ENCODE peak calls at places on chromosomes 7 and 10, in ten cellular contexts. One of them, this sample, is unnamed.

GRCh38 chr10:32055478-32056135 is 618 bp downstream of the KIF5B start:
- DNase-seq in foreskin fibroblast: peak; percentile 29
- DNase-seq in GM23338: peak; percentile 79
- DNase-seq in HCT116: no peak
- DNase-seq in GM12865: peak; percentile 70
- DNase-seq in lower leg skin: peak; percentile 51
- DNase-seq in fibroblast of mammary gland: peak; percentile 49
- DNase-seq in esophagus squamous epithelium: peak; percentile 21
- DNase-seq in cardiac fibroblast: peak; percentile 72
- DNase-seq in adrenal gland: peak; percentile 75
- DNase-seq in this sample: peak; percentile 51

GRCh38 chr10:5297466-5297865 is 67.3 kb upstream of the UCN3 start:
- DNase-seq in fibroblast of mammary gland: peak; percentile 41
- DNase-seq in GM23338: no peak
- DNase-seq in lower leg skin: peak; percentile 77
- DNase-seq in GM12865: peak; percentile 47
- DNase-seq in cardiac fibroblast: peak; percentile 80
- DNase-seq in HCT116: no peak
- DNase-seq in esophagus squamous epithelium: no peak
- DNase-seq in foreskin fibroblast: peak; percentile 58
- DNase-seq in adrenal gland: no peak
- DNase-seq in this sample: peak; percentile 84

GRCh38 chr7:47277321-47277781 is 304.6 kb downstream of the TNS3 start:
- DNase-seq in GM12865: no peak
- DNase-seq in HCT116: no peak
- DNase-seq in fibroblast of mammary gland: no peak
- DNase-seq in adrenal gland: no peak
- DNase-seq in cardiac fibroblast: no peak
- DNase-seq in foreskin fibroblast: no peak
- DNase-seq in GM23338: no peak
- DNase-seq in lower leg skin: no peak
- DNase-seq in esophagus squamous epithelium: no peak
- DNase-seq in this sample: no peak

GRCh38 chr10:96614515-96614914 is 27.7 kb upstream of the TM9SF3 start:
- DNase-seq in cardiac fibroblast: peak; percentile 12
- DNase-seq in foreskin fibroblast: peak; percentile 88
- DNase-seq in HCT116: peak; percentile 23
- DNase-seq in esophagus squamous epithelium: no peak
- DNase-seq in lower leg skin: no peak
- DNase-seq in GM23338: no peak
- DNase-seq in GM12865: no peak
- DNase-seq in fibroblast of mammary gland: peak; percentile 93
- DNase-seq in adrenal gland: no peak
- DNase-seq in this sample: peak; percentile 96

GRCh38 chr7:85927226-85927625 is 716.5 kb upstream of the GRM3 start:
- DNase-seq in adrenal gland: no peak
- DNase-seq in GM23338: peak; percentile 1
- DNase-seq in esophagus squamous epithelium: no peak
- DNase-seq in HCT116: no peak
- DNase-seq in foreskin fibroblast: no peak
- DNase-seq in fibroblast of mammary gland: no peak
- DNase-seq in GM12865: no peak
- DNase-seq in cardiac fibroblast: no peak
- DNase-seq in lower leg skin: no peak
- DNase-seq in this sample: no peak

GRCh38 chr10:104937528-104937927 is 296.4 kb downstream of the SORCS3 start:
- DNase-seq in HCT116: peak; percentile 93
- DNase-seq in fibroblast of mammary gland: peak; percentile 74
- DNase-seq in cardiac fibroblast: peak; percentile 2
- DNase-seq in GM23338: no peak
- DNase-seq in lower leg skin: no peak
- DNase-seq in esophagus squamous epithelium: no peak
- DNase-seq in foreskin fibroblast: peak; percentile 92
- DNase-seq in GM12865: no peak
- DNase-seq in adrenal gland: peak; percentile 75
- DNase-seq in this sample: peak; percentile 95

GRCh38 chr7:44643206-44643605 is 36.8 kb downstream of the OGDH start:
- DNase-seq in esophagus squamous epithelium: no peak
- DNase-seq in foreskin fibroblast: no peak
- DNase-seq in lower leg skin: no peak
- DNase-seq in fibroblast of mammary gland: no peak
- DNase-seq in GM23338: no peak
- DNase-seq in GM12865: no peak
- DNase-seq in adrenal gland: no peak
- DNase-seq in cardiac fibroblast: no peak
- DNase-seq in HCT116: no peak
- DNase-seq in this sample: no peak

GRCh38 chr10:29245476-29245875 is 43.4 kb upstream of the LYZL1 start:
- DNase-seq in lower leg skin: no peak
- DNase-seq in GM23338: no peak
- DNase-seq in cardiac fibroblast: no peak
- DNase-seq in foreskin fibroblast: no peak
- DNase-seq in esophagus squamous epithelium: no peak
- DNase-seq in fibroblast of mammary gland: no peak
- DNase-seq in adrenal gland: no peak
- DNase-seq in HCT116: no peak
- DNase-seq in GM12865: no peak
- DNase-seq in this sample: no peak

GRCh38 chr7:73901823-73902597 is 41.1 kb downstream of the TMEM270 start:
- DNase-seq in esophagus squamous epithelium: no peak
- DNase-seq in GM12865: no peak
- DNase-seq in HCT116: no peak
- DNase-seq in adrenal gland: no peak
- DNase-seq in cardiac fibroblast: no peak
- DNase-seq in GM23338: peak; percentile 85
- DNase-seq in fibroblast of mammary gland: no peak
- DNase-seq in lower leg skin: no peak
- DNase-seq in foreskin fibroblast: no peak
- DNase-seq in this sample: no peak

GRCh38 chr7:157272351-157273207 is 64.2 kb upstream of the DNAJB6 start:
- DNase-seq in GM12865: no peak
- DNase-seq in GM23338: no peak
- DNase-seq in fibroblast of mammary gland: no peak
- DNase-seq in foreskin fibroblast: no peak
- DNase-seq in adrenal gland: no peak
- DNase-seq in cardiac fibroblast: no peak
- DNase-seq in lower leg skin: no peak
- DNase-seq in HCT116: no peak
- DNase-seq in esophagus squamous epithelium: no peak
- DNase-seq in this sample: no peak

GRCh38 chr7:11355571-11355970 is 381.9 kb downstream of the PHF14 start:
- DNase-seq in HCT116: no peak
- DNase-seq in cardiac fibroblast: no peak
- DNase-seq in fibroblast of mammary gland: no peak
- DNase-seq in adrenal gland: no peak
- DNase-seq in esophagus squamous epithelium: no peak
- DNase-seq in GM12865: no peak
- DNase-seq in foreskin fibroblast: no peak
- DNase-seq in GM23338: no peak
- DNase-seq in lower leg skin: no peak
- DNase-seq in this sample: no peak

GRCh38 chr10:102801496-102801895 is 35.7 kb downstream of the CYP17A1 start:
- DNase-seq in cardiac fibroblast: peak; percentile 58
- DNase-seq in fibroblast of mammary gland: peak; percentile 16
- DNase-seq in HCT116: no peak
- DNase-seq in GM23338: peak; percentile 54
- DNase-seq in adrenal gland: no peak
- DNase-seq in lower leg skin: no peak
- DNase-seq in GM12865: no peak
- DNase-seq in foreskin fibroblast: peak; percentile 21
- DNase-seq in esophagus squamous epithelium: no peak
- DNase-seq in this sample: no peak

GRCh38 chr10:6782378-6782777 is 202.3 kb upstream of the PRKCQ start:
- DNase-seq in foreskin fibroblast: no peak
- DNase-seq in HCT116: no peak
- DNase-seq in GM23338: no peak
- DNase-seq in GM12865: no peak
- DNase-seq in esophagus squamous epithelium: no peak
- DNase-seq in fibroblast of mammary gland: no peak
- DNase-seq in lower leg skin: no peak
- DNase-seq in adrenal gland: no peak
- DNase-seq in cardiac fibroblast: no peak
- DNase-seq in this sample: no peak

GRCh38 chr10:6781133-6781770 is 201.2 kb upstream of the PRKCQ start:
- DNase-seq in adrenal gland: no peak
- DNase-seq in foreskin fibroblast: no peak
- DNase-seq in fibroblast of mammary gland: no peak
- DNase-seq in GM12865: peak; percentile 33
- DNase-seq in cardiac fibroblast: no peak
- DNase-seq in GM23338: no peak
- DNase-seq in esophagus squamous epithelium: no peak
- DNase-seq in HCT116: no peak
- DNase-seq in lower leg skin: no peak
- DNase-seq in this sample: no peak

GRCh38 chr10:6788191-6788590 is 208.1 kb upstream of the PRKCQ start:
- DNase-seq in fibroblast of mammary gland: no peak
- DNase-seq in GM23338: no peak
- DNase-seq in cardiac fibroblast: no peak
- DNase-seq in GM12865: no peak
- DNase-seq in adrenal gland: no peak
- DNase-seq in esophagus squamous epithelium: no peak
- DNase-seq in foreskin fibroblast: no peak
- DNase-seq in lower leg skin: no peak
- DNase-seq in HCT116: no peak
- DNase-seq in this sample: no peak

GRCh38 chr10:6787684-6788083 is 207.6 kb upstream of the PRKCQ start:
- DNase-seq in adrenal gland: no peak
- DNase-seq in GM12865: no peak
- DNase-seq in GM23338: no peak
- DNase-seq in fibroblast of mammary gland: no peak
- DNase-seq in lower leg skin: no peak
- DNase-seq in HCT116: no peak
- DNase-seq in cardiac fibroblast: no peak
- DNase-seq in esophagus squamous epithelium: no peak
- DNase-seq in foreskin fibroblast: no peak
- DNase-seq in this sample: no peak

GRCh38 chr10:6786579-6787031 is 206.5 kb upstream of the PRKCQ start:
- DNase-seq in foreskin fibroblast: peak; percentile 63
- DNase-seq in adrenal gland: peak; percentile 17
- DNase-seq in HCT116: no peak
- DNase-seq in lower leg skin: no peak
- DNase-seq in esophagus squamous epithelium: no peak
- DNase-seq in fibroblast of mammary gland: peak; percentile 71
- DNase-seq in GM23338: no peak
- DNase-seq in cardiac fibroblast: peak; percentile 73
- DNase-seq in GM12865: no peak
- DNase-seq in this sample: no peak
- TF ChIP-seq CTCF in foreskin fibroblast: peak; percentile 52
- TF ChIP-seq CTCF in adrenal gland: no peak
- TF ChIP-seq CTCF in HCT116: peak; percentile 35
- TF ChIP-seq CTCF in lower leg skin: no peak
- TF ChIP-seq CTCF in esophagus squamous epithelium: no peak
- TF ChIP-seq CTCF in fibroblast of mammary gland: peak; percentile 68
- TF ChIP-seq CTCF in GM23338: peak; percentile 20
- TF ChIP-seq CTCF in cardiac fibroblast: peak; percentile 26
- TF ChIP-seq CTCF in GM12865: no peak
- TF ChIP-seq CTCF in this sample: no peak

DNA sequence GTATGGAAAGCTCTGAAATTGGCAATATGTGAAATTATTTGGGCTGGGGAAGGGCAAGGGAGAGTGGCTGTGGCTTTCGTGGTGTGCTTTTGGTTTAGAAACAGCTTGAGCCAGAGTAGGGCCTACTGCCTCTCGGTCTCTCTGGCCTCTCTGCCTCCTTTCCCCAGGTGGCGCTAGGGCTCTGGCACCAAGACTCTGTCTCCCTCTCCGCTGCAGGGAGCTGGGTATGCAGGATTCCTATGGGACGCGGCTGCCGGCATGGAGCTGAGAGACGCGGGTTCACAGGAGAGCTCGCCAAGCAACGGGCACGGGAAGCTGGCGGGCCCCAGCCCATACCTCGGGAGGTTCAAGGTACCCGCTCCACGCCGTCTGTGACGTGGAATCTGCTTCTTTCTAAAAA is 105.2 kb upstream of the ANLN start:
- DNase-seq in GM23338: peak; percentile 63
- DNase-seq in fibroblast of mammary gland: no peak
- DNase-seq in lower leg skin: no peak
- DNase-seq in GM12865: no peak
- DNase-seq in HCT116: no peak
- DNase-seq in esophagus squamous epithelium: no peak
- DNase-seq in cardiac fibroblast: no peak
- DNase-seq in adrenal gland: no peak
- DNase-seq in foreskin fibroblast: no peak
- DNase-seq in this sample: no peak
- TF ChIP-seq CTCF in GM23338: peak; percentile 28
- TF ChIP-seq CTCF in fibroblast of mammary gland: no peak
- TF ChIP-seq CTCF in lower leg skin: no peak
- TF ChIP-seq CTCF in GM12865: no peak
- TF ChIP-seq CTCF in HCT116: peak; percentile 14
- TF ChIP-seq CTCF in esophagus squamous epithelium: no peak
- TF ChIP-seq CTCF in cardiac fibroblast: no peak
- TF ChIP-seq CTCF in adrenal gland: no peak
- TF ChIP-seq CTCF in foreskin fibroblast: no peak
- TF ChIP-seq CTCF in this sample: no peak

DNA sequence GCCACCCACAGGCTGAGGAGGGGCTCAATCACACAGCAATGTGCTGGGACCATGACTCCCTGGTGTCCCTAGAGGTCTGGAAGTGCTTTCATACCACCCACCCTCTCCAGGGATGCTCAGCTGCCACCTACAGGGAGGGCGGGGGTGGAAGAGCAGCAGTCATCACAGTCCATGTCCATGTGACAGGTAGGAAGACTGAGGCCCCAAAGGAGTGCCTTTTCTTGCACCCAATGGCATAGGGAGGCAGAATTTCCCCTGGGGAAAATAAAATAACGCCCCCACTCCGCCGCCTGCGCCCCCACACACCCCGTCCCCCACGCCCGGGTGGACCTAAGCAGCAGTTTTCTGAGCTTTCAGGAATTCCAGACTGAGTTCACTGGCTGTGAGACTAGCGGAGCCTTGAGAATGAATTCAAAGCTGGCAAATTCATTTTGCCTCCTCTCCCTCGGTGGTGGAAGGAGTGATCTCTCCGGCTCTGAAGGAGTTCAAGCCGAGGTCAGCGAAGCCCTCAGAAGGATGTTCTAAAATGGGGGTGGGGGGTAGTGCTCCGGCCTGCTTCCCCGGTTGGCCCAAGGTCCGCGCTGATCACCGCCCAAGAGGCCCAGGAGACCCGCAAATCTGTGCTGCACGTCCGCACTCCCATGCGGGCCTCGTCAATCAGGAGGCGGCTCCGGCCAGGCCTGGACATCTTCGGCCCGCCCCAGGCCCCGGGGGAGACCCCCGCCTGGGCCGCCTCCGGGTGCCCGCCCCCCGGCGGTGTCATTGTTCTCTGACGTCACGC is 2.1 kb upstream of the ZMIZ1 start:
- DNase-seq in fibroblast of mammary gland: peak; percentile 60
- DNase-seq in lower leg skin: no peak
- DNase-seq in adrenal gland: no peak
- DNase-seq in cardiac fibroblast: peak; percentile 34
- DNase-seq in foreskin fibroblast: no peak
- DNase-seq in esophagus squamous epithelium: no peak
- DNase-seq in GM23338: peak; percentile 53
- DNase-seq in GM12865: no peak
- DNase-seq in HCT116: no peak
- DNase-seq in this sample: peak; percentile 34
- TF ChIP-seq CTCF in fibroblast of mammary gland: peak; percentile 56
- TF ChIP-seq CTCF in lower leg skin: no peak
- TF ChIP-seq CTCF in adrenal gland: no peak
- TF ChIP-seq CTCF in cardiac fibroblast: no peak
- TF ChIP-seq CTCF in foreskin fibroblast: peak; percentile 18
- TF ChIP-seq CTCF in esophagus squamous epithelium: no peak
- TF ChIP-seq CTCF in GM23338: peak; percentile 23
- TF ChIP-seq CTCF in GM12865: no peak
- TF ChIP-seq CTCF in HCT116: peak; percentile 44
- TF ChIP-seq CTCF in this sample: no peak

GRCh38 chr10:73892314-73893080 is 18.1 kb upstream of the CAMK2G start:
- DNase-seq in fibroblast of mammary gland: peak; percentile 60
- DNase-seq in lower leg skin: no peak
- DNase-seq in esophagus squamous epithelium: no peak
- DNase-seq in cardiac fibroblast: peak; percentile 76
- DNase-seq in GM23338: no peak
- DNase-seq in foreskin fibroblast: peak; percentile 72
- DNase-seq in adrenal gland: no peak
- DNase-seq in GM12865: no peak
- DNase-seq in HCT116: no peak
- DNase-seq in this sample: no peak
- TF ChIP-seq CTCF in fibroblast of mammary gland: no peak
- TF ChIP-seq CTCF in lower leg skin: no peak
- TF ChIP-seq CTCF in esophagus squamous epithelium: no peak
- TF ChIP-seq CTCF in cardiac fibroblast: no peak
- TF ChIP-seq CTCF in GM23338: no peak
- TF ChIP-seq CTCF in foreskin fibroblast: no peak
- TF ChIP-seq CTCF in adrenal gland: no peak
- TF ChIP-seq CTCF in GM12865: no peak
- TF ChIP-seq CTCF in HCT116: no peak
- TF ChIP-seq CTCF in this sample: no peak

This sample was measured in MCF 10A.